ENCODE peak calls at places on chromosomes 12 and 14, in eight cellular contexts. One of them, this sample, is unnamed.

GRCh38 chr14:39266871-39267591 is 33.3 kb downstream of the MIA2 start:
- DNase-seq in choroid plexus epithelial cell: peak
- DNase-seq in RPMI8226: peak
- DNase-seq in activated CD8-positive, alpha-beta T cell treated with anti-CD3 and anti-CD28 coated beads for 36 hours: peak
- DNase-seq in BJ: no peak
- DNase-seq in HL-60: peak
- DNase-seq in NCI-H2171 treated with DMSO at 0.1 percent for 48 hours: peak
- DNase-seq in sciatic nerve: peak
- DNase-seq in this sample: peak

GRCh38 chr12:50928392-50928791 is 24.0 kb upstream of the HIGD1C start:
- DNase-seq in choroid plexus epithelial cell: peak
- DNase-seq in HL-60: no peak
- DNase-seq in RPMI8226: no peak
- DNase-seq in NCI-H2171 treated with DMSO at 0.1 percent for 48 hours: no peak
- DNase-seq in sciatic nerve: no peak
- DNase-seq in BJ: no peak
- DNase-seq in activated CD8-positive, alpha-beta T cell treated with anti-CD3 and anti-CD28 coated beads for 36 hours: no peak
- DNase-seq in this sample: no peak

GRCh38 chr14:21723431-21724045 is 49.9 kb upstream of the OR4E1 start:
- DNase-seq in NCI-H2171 treated with DMSO at 0.1 percent for 48 hours: peak
- DNase-seq in activated CD8-positive, alpha-beta T cell treated with anti-CD3 and anti-CD28 coated beads for 36 hours: peak
- DNase-seq in HL-60: no peak
- DNase-seq in sciatic nerve: no peak
- DNase-seq in RPMI8226: no peak
- DNase-seq in choroid plexus epithelial cell: peak
- DNase-seq in BJ: no peak
- DNase-seq in this sample: peak

GRCh38 chr12:112900298-112901145 is 6.2 kb upstream of the OAS1 start:
- DNase-seq in BJ: no peak
- DNase-seq in NCI-H2171 treated with DMSO at 0.1 percent for 48 hours: peak
- DNase-seq in RPMI8226: peak
- DNase-seq in sciatic nerve: no peak
- DNase-seq in activated CD8-positive, alpha-beta T cell treated with anti-CD3 and anti-CD28 coated beads for 36 hours: peak
- DNase-seq in choroid plexus epithelial cell: peak
- DNase-seq in HL-60: peak
- DNase-seq in this sample: peak

GRCh38 chr14:84857571-84857970 is 672.4 kb upstream of the FLRT2 start:
- DNase-seq in NCI-H2171 treated with DMSO at 0.1 percent for 48 hours: no peak
- DNase-seq in sciatic nerve: no peak
- DNase-seq in HL-60: no peak
- DNase-seq in RPMI8226: no peak
- DNase-seq in activated CD8-positive, alpha-beta T cell treated with anti-CD3 and anti-CD28 coated beads for 36 hours: no peak
- DNase-seq in BJ: no peak
- DNase-seq in choroid plexus epithelial cell: peak
- DNase-seq in this sample: no peak

GRCh38 chr14:90839024-90839888 is 23.0 kb upstream of the TTC7B start:
- DNase-seq in RPMI8226: no peak
- DNase-seq in HL-60: no peak
- DNase-seq in activated CD8-positive, alpha-beta T cell treated with anti-CD3 and anti-CD28 coated beads for 36 hours: no peak
- DNase-seq in NCI-H2171 treated with DMSO at 0.1 percent for 48 hours: no peak
- DNase-seq in BJ: peak
- DNase-seq in sciatic nerve: peak
- DNase-seq in choroid plexus epithelial cell: peak
- DNase-seq in this sample: no peak

GRCh38 chr14:69138189-69138535 is 14.8 kb downstream of the DCAF5 start:
- DNase-seq in NCI-H2171 treated with DMSO at 0.1 percent for 48 hours: no peak
- DNase-seq in BJ: no peak
- DNase-seq in RPMI8226: no peak
- DNase-seq in choroid plexus epithelial cell: peak
- DNase-seq in sciatic nerve: no peak
- DNase-seq in HL-60: no peak
- DNase-seq in activated CD8-positive, alpha-beta T cell treated with anti-CD3 and anti-CD28 coated beads for 36 hours: no peak
- DNase-seq in this sample: no peak

GRCh38 chr12:108565976-108566375 is 3.6 kb downstream of the ISCU start:
- DNase-seq in sciatic nerve: no peak
- DNase-seq in NCI-H2171 treated with DMSO at 0.1 percent for 48 hours: peak
- DNase-seq in HL-60: peak
- DNase-seq in choroid plexus epithelial cell: peak
- DNase-seq in RPMI8226: peak
- DNase-seq in activated CD8-positive, alpha-beta T cell treated with anti-CD3 and anti-CD28 coated beads for 36 hours: peak
- DNase-seq in BJ: no peak
- DNase-seq in this sample: peak

GRCh38 chr14:100065942-100066574 is 836 bp downstream of the EVL start:
- DNase-seq in sciatic nerve: no peak
- DNase-seq in HL-60: peak
- DNase-seq in BJ: no peak
- DNase-seq in choroid plexus epithelial cell: no peak
- DNase-seq in activated CD8-positive, alpha-beta T cell treated with anti-CD3 and anti-CD28 coated beads for 36 hours: peak
- DNase-seq in NCI-H2171 treated with DMSO at 0.1 percent for 48 hours: no peak
- DNase-seq in RPMI8226: no peak
- DNase-seq in this sample: peak

GRCh38 chr14:91335191-91336092 is 82.2 kb downstream of the CCDC88C start:
- DNase-seq in activated CD8-positive, alpha-beta T cell treated with anti-CD3 and anti-CD28 coated beads for 36 hours: no peak
- DNase-seq in choroid plexus epithelial cell: no peak
- DNase-seq in BJ: no peak
- DNase-seq in RPMI8226: no peak
- DNase-seq in NCI-H2171 treated with DMSO at 0.1 percent for 48 hours: no peak
- DNase-seq in sciatic nerve: no peak
- DNase-seq in HL-60: no peak
- DNase-seq in this sample: no peak

GRCh38 chr12:38258411-38258810 is 58.2 kb upstream of the ALG10B start:
- DNase-seq in activated CD8-positive, alpha-beta T cell treated with anti-CD3 and anti-CD28 coated beads for 36 hours: no peak
- DNase-seq in NCI-H2171 treated with DMSO at 0.1 percent for 48 hours: no peak
- DNase-seq in BJ: no peak
- DNase-seq in choroid plexus epithelial cell: no peak
- DNase-seq in RPMI8226: no peak
- DNase-seq in sciatic nerve: no peak
- DNase-seq in HL-60: no peak
- DNase-seq in this sample: no peak

GRCh38 chr14:93891756-93892504 is 35.2 kb upstream of the FAM181A start:
- DNase-seq in HL-60: no peak
- DNase-seq in BJ: no peak
- DNase-seq in RPMI8226: no peak
- DNase-seq in sciatic nerve: no peak
- DNase-seq in choroid plexus epithelial cell: no peak
- DNase-seq in activated CD8-positive, alpha-beta T cell treated with anti-CD3 and anti-CD28 coated beads for 36 hours: no peak
- DNase-seq in NCI-H2171 treated with DMSO at 0.1 percent for 48 hours: peak
- DNase-seq in this sample: no peak

GRCh38 chr14:101780887-101781239 is 19.4 kb downstream of the PPP2R5C start:
- DNase-seq in HL-60: no peak
- DNase-seq in NCI-H2171 treated with DMSO at 0.1 percent for 48 hours: no peak
- DNase-seq in sciatic nerve: no peak
- DNase-seq in BJ: no peak
- DNase-seq in choroid plexus epithelial cell: no peak
- DNase-seq in activated CD8-positive, alpha-beta T cell treated with anti-CD3 and anti-CD28 coated beads for 36 hours: peak
- DNase-seq in RPMI8226: no peak
- DNase-seq in this sample: peak

GRCh38 chr12:47901285-47902093 is 3.3 kb downstream of the VDR start:
- DNase-seq in sciatic nerve: no peak
- DNase-seq in HL-60: no peak
- DNase-seq in NCI-H2171 treated with DMSO at 0.1 percent for 48 hours: no peak
- DNase-seq in RPMI8226: no peak
- DNase-seq in activated CD8-positive, alpha-beta T cell treated with anti-CD3 and anti-CD28 coated beads for 36 hours: no peak
- DNase-seq in choroid plexus epithelial cell: no peak
- DNase-seq in BJ: no peak
- DNase-seq in this sample: no peak

GRCh38 chr14:54627718-54628345 is 60.9 kb downstream of the SAMD4A start:
- DNase-seq in HL-60: no peak
- DNase-seq in RPMI8226: no peak
- DNase-seq in choroid plexus epithelial cell: peak
- DNase-seq in sciatic nerve: peak
- DNase-seq in NCI-H2171 treated with DMSO at 0.1 percent for 48 hours: no peak
- DNase-seq in activated CD8-positive, alpha-beta T cell treated with anti-CD3 and anti-CD28 coated beads for 36 hours: peak
- DNase-seq in BJ: no peak
- DNase-seq in this sample: peak

GRCh38 chr14:77980475-77981321 is 180.8 kb downstream of the ADCK1 start:
- DNase-seq in NCI-H2171 treated with DMSO at 0.1 percent for 48 hours: peak
- DNase-seq in HL-60: no peak
- DNase-seq in RPMI8226: peak
- DNase-seq in sciatic nerve: no peak
- DNase-seq in activated CD8-positive, alpha-beta T cell treated with anti-CD3 and anti-CD28 coated beads for 36 hours: peak
- DNase-seq in BJ: no peak
- DNase-seq in choroid plexus epithelial cell: no peak
- DNase-seq in this sample: no peak

GRCh38 chr12:101594700-101595099 is at the start of gene MYBPC1:
- DNase-seq in NCI-H2171 treated with DMSO at 0.1 percent for 48 hours: no peak
- DNase-seq in activated CD8-positive, alpha-beta T cell treated with anti-CD3 and anti-CD28 coated beads for 36 hours: no peak
- DNase-seq in HL-60: no peak
- DNase-seq in BJ: no peak
- DNase-seq in RPMI8226: no peak
- DNase-seq in sciatic nerve: no peak
- DNase-seq in choroid plexus epithelial cell: no peak
- DNase-seq in this sample: no peak

GRCh38 chr12:21788089-21788983 is 13.8 kb upstream of the KCNJ8 start:
- DNase-seq in BJ: no peak
- DNase-seq in activated CD8-positive, alpha-beta T cell treated with anti-CD3 and anti-CD28 coated beads for 36 hours: no peak
- DNase-seq in NCI-H2171 treated with DMSO at 0.1 percent for 48 hours: no peak
- DNase-seq in RPMI8226: no peak
- DNase-seq in sciatic nerve: no peak
- DNase-seq in choroid plexus epithelial cell: peak
- DNase-seq in HL-60: no peak
- DNase-seq in this sample: no peak

GRCh38 chr14:100851946-100852620 is 26.2 kb downstream of the MEG3 start:
- DNase-seq in activated CD8-positive, alpha-beta T cell treated with anti-CD3 and anti-CD28 coated beads for 36 hours: no peak
- DNase-seq in sciatic nerve: peak
- DNase-seq in NCI-H2171 treated with DMSO at 0.1 percent for 48 hours: peak
- DNase-seq in choroid plexus epithelial cell: no peak
- DNase-seq in HL-60: no peak
- DNase-seq in RPMI8226: no peak
- DNase-seq in BJ: no peak
- DNase-seq in this sample: no peak

GRCh38 chr12:24854908-24855307 is 94.0 kb downstream of the BCAT1 start:
- DNase-seq in activated CD8-positive, alpha-beta T cell treated with anti-CD3 and anti-CD28 coated beads for 36 hours: no peak
- DNase-seq in HL-60: no peak
- DNase-seq in sciatic nerve: no peak
- DNase-seq in BJ: no peak
- DNase-seq in RPMI8226: no peak
- DNase-seq in NCI-H2171 treated with DMSO at 0.1 percent for 48 hours: no peak
- DNase-seq in choroid plexus epithelial cell: peak
- DNase-seq in this sample: no peak

GRCh38 chr14:50410921-50411320 is 14.2 kb upstream of the CDKL1 start:
- DNase-seq in sciatic nerve: no peak
- DNase-seq in NCI-H2171 treated with DMSO at 0.1 percent for 48 hours: no peak
- DNase-seq in activated CD8-positive, alpha-beta T cell treated with anti-CD3 and anti-CD28 coated beads for 36 hours: no peak
- DNase-seq in RPMI8226: no peak
- DNase-seq in BJ: peak
- DNase-seq in choroid plexus epithelial cell: peak
- DNase-seq in HL-60: no peak
- DNase-seq in this sample: no peak

GRCh38 chr12:1500095-1500801 is 94.1 kb downstream of the FBXL14 start:
- DNase-seq in RPMI8226: no peak
- DNase-seq in NCI-H2171 treated with DMSO at 0.1 percent for 48 hours: peak
- DNase-seq in BJ: peak
- DNase-seq in choroid plexus epithelial cell: peak
- DNase-seq in activated CD8-positive, alpha-beta T cell treated with anti-CD3 and anti-CD28 coated beads for 36 hours: no peak
- DNase-seq in HL-60: no peak
- DNase-seq in sciatic nerve: no peak
- DNase-seq in this sample: no peak

GRCh38 chr14:71372411-71372838 is 465.2 kb downstream of the PCNX1 start:
- DNase-seq in NCI-H2171 treated with DMSO at 0.1 percent for 48 hours: no peak
- DNase-seq in sciatic nerve: no peak
- DNase-seq in HL-60: no peak
- DNase-seq in RPMI8226: no peak
- DNase-seq in BJ: no peak
- DNase-seq in activated CD8-positive, alpha-beta T cell treated with anti-CD3 and anti-CD28 coated beads for 36 hours: no peak
- DNase-seq in choroid plexus epithelial cell: peak
- DNase-seq in this sample: no peak

GRCh38 chr14:72000907-72001306 is 68.7 kb downstream of the RGS6 start:
- DNase-seq in NCI-H2171 treated with DMSO at 0.1 percent for 48 hours: no peak
- DNase-seq in BJ: no peak
- DNase-seq in activated CD8-positive, alpha-beta T cell treated with anti-CD3 and anti-CD28 coated beads for 36 hours: no peak
- DNase-seq in RPMI8226: no peak
- DNase-seq in HL-60: no peak
- DNase-seq in sciatic nerve: peak
- DNase-seq in choroid plexus epithelial cell: no peak
- DNase-seq in this sample: no peak

GRCh38 chr14:90570463-90570860 is 173.6 kb downstream of the CALM1 start:
- DNase-seq in RPMI8226: no peak
- DNase-seq in NCI-H2171 treated with DMSO at 0.1 percent for 48 hours: no peak
- DNase-seq in activated CD8-positive, alpha-beta T cell treated with anti-CD3 and anti-CD28 coated beads for 36 hours: no peak
- DNase-seq in choroid plexus epithelial cell: no peak
- DNase-seq in BJ: no peak
- DNase-seq in HL-60: peak
- DNase-seq in sciatic nerve: no peak
- DNase-seq in this sample: no peak

GRCh38 chr14:22088614-22089359 is 415.2 kb upstream of the OR4E1 start:
- DNase-seq in NCI-H2171 treated with DMSO at 0.1 percent for 48 hours: no peak
- DNase-seq in sciatic nerve: no peak
- DNase-seq in RPMI8226: no peak
- DNase-seq in HL-60: no peak
- DNase-seq in choroid plexus epithelial cell: peak
- DNase-seq in BJ: no peak
- DNase-seq in activated CD8-positive, alpha-beta T cell treated with anti-CD3 and anti-CD28 coated beads for 36 hours: no peak
- DNase-seq in this sample: no peak

GRCh38 chr12:67460388-67460787 is 188.2 kb upstream of the DYRK2 start:
- DNase-seq in choroid plexus epithelial cell: no peak
- DNase-seq in sciatic nerve: no peak
- DNase-seq in NCI-H2171 treated with DMSO at 0.1 percent for 48 hours: no peak
- DNase-seq in RPMI8226: no peak
- DNase-seq in activated CD8-positive, alpha-beta T cell treated with anti-CD3 and anti-CD28 coated beads for 36 hours: no peak
- DNase-seq in BJ: no peak
- DNase-seq in HL-60: no peak
- DNase-seq in this sample: no peak

GRCh38 chr12:29547844-29548243 is 50.4 kb upstream of the OVCH1 start:
- DNase-seq in HL-60: no peak
- DNase-seq in RPMI8226: no peak
- DNase-seq in BJ: no peak
- DNase-seq in NCI-H2171 treated with DMSO at 0.1 percent for 48 hours: peak
- DNase-seq in sciatic nerve: no peak
- DNase-seq in activated CD8-positive, alpha-beta T cell treated with anti-CD3 and anti-CD28 coated beads for 36 hours: no peak
- DNase-seq in choroid plexus epithelial cell: no peak
- DNase-seq in this sample: no peak

GRCh38 chr12:74293689-74294131 is 243.9 kb upstream of the ATXN7L3B start:
- DNase-seq in choroid plexus epithelial cell: no peak
- DNase-seq in NCI-H2171 treated with DMSO at 0.1 percent for 48 hours: no peak
- DNase-seq in BJ: no peak
- DNase-seq in RPMI8226: no peak
- DNase-seq in HL-60: no peak
- DNase-seq in sciatic nerve: no peak
- DNase-seq in activated CD8-positive, alpha-beta T cell treated with anti-CD3 and anti-CD28 coated beads for 36 hours: no peak
- DNase-seq in this sample: no peak